ENCODE peak calls at places on chromosome 10, in six cellular contexts. D is tibial artery; I is CD8-positive, alpha-beta T cell; J is upper lobe of left lung; V is psoas muscle; M is stomach. G is an unnamed sample.

GRCh38 chr10:24722676-24723385 is 856 bp downstream of the ARHGAP21 start:
- DNase-seq in V (peak; percentile 80), D (peak; percentile 82), M (peak; percentile 68), I (peak; percentile 21), J (peak; percentile 35), G (peak; percentile 56)

GRCh38 chr10:110529596-110530011 is 31.9 kb downstream of the DUSP5 start:
- DNase-seq in D (no peak), M (no peak), V (no peak), J (no peak), I (peak; percentile 7), G (no peak)

GRCh38 chr10:77899080-77899477 is 27.5 kb downstream of the DLG5 start:
- DNase-seq in I (no peak), M (peak; percentile 86), V (peak; percentile 67), J (peak; percentile 82), D (no peak), G (peak; percentile 65)

GRCh38 chr10:29254123-29255046 is 34.5 kb upstream of the LYZL1 start:
- DNase-seq in I (no peak), M (no peak), V (no peak), J (no peak), D (no peak), G (peak; percentile 22)

GRCh38 chr10:112687647-112688046 is 240.6 kb downstream of the VTI1A start:
- DNase-seq in V (no peak), D (no peak), I (no peak), M (no peak), J (peak; percentile 22), G (peak; percentile 78)

GRCh38 chr10:101513733-101514132 is 74.3 kb downstream of the POLL start:
- DNase-seq in J (no peak), M (no peak), V (no peak), I (no peak), D (no peak), G (no peak)

GRCh38 chr10:72846225-72846624 is 47.3 kb upstream of the OIT3 start:
- DNase-seq in V (no peak), D (no peak), I (no peak), M (no peak), J (no peak), G (peak; percentile 47)

GRCh38 chr10:115572740-115573455 is 479.7 kb downstream of the ATRNL1 start:
- DNase-seq in D (no peak), I (no peak), J (no peak), V (no peak), M (no peak), G (no peak)

GRCh38 chr10:34768972-34769330 is 46.1 kb downstream of the PARD3 start:
- DNase-seq in V (no peak), M (no peak), J (no peak), I (no peak), D (no peak), G (no peak)
- H3K4me1 ChIP-seq in V (peaks cover 72% of the 10 kb centered on the region), M (peaks cover 79% of the 10 kb centered on the region), J (peaks cover 26% of the 10 kb centered on the region), I (no peaks in the 10 kb centered on the region), D (peaks cover 7% of the 10 kb centered on the region), G (no peaks in the 10 kb centered on the region)

GRCh38 chr10:96687317-96688012 is 32.8 kb downstream of the PIK3AP1 start:
- DNase-seq in M (no peak), V (no peak), J (no peak), I (no peak), D (no peak), G (no peak)
- H3K4me1 ChIP-seq in M (no peaks in the 10 kb centered on the region), V (no peaks in the 10 kb centered on the region), J (peaks cover 10% of the 10 kb centered on the region), I (no peaks in the 10 kb centered on the region), D (no peaks in the 10 kb centered on the region), G (no peaks in the 10 kb centered on the region)

DNA sequence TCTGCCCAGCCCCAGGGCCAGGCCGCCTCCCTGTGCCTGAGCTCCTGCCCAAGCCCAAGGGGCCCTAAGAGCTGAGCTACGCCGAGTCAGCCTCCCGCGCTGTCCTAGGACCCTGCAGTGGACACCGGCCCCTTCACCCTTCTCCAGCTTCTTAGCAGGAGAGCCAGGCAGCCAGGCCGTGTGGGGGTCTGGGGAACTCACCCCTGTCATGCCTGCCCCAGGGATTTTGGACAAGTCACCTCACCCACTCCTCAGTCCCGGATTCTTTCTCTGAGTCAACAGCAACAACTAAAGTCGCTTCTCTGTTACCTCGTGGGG is 79.3 kb downstream of the MKI67 start:
- DNase-seq in I (no peak), V (no peak), J (no peak), D (no peak), M (no peak), G (no peak)
- H3K4me1 ChIP-seq in I (peaks cover 42% of the 10 kb centered on the region), V (no peaks in the 10 kb centered on the region), J (peaks cover 44% of the 10 kb centered on the region), D (no peaks in the 10 kb centered on the region), M (peaks cover 23% of the 10 kb centered on the region), G (no peaks in the 10 kb centered on the region)

GRCh38 chr10:132537713-132538020 is at the start of gene INPP5A:
- DNase-seq in M (no peak), V (no peak), D (no peak), J (no peak), I (no peak), G (no peak)

GRCh38 chr10:132539431-132539839 is 1.8 kb downstream of the INPP5A start:
- DNase-seq in V (peak; percentile 81), I (no peak), D (peak; percentile 93), J (peak; percentile 68), M (peak; percentile 76), G (peak; percentile 20)

GRCh38 chr10:132539894-132540293 is 2.3 kb downstream of the INPP5A start:
- DNase-seq in J (no peak), M (no peak), V (no peak), D (peak; percentile 32), I (no peak), G (peak; percentile 82)

GRCh38 chr10:132538031-132538789 is 623 bp downstream of the INPP5A start:
- DNase-seq in J (peak; percentile 22), V (peak; percentile 67), M (peak; percentile 26), I (no peak), D (peak; percentile 68), G (no peak)

DNA sequence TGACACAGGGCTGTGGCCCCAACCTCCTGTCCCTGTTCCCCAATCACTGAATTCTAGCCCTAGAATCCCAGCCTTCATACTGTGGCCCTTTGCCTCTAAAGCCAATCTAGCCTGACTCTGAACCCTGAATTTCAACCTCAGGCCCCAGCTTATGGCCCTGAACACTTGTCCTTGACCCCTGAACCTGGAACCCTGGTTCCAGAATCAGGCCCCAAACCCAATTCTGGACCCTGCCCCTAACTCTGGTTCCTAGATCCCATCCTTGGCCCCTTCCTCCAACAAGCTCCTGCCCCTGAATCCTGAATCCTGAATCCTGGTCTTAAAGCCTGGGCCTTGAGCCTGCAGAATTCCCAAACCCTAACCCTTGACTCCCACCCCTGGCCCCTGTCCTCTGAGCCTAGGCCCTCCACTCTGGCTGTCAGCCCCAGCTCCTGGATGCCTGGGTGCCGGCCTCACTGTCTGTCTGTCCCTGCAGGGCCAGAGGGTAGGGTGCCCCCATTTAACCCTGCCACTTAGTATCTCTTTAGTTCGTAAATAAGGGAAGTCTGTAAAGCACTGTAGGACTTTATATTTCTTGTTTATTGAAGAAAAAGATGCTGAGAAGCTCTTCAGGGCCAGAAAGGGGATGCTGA is 1.3 kb downstream of the INPP5A start:
- DNase-seq in D (peak; percentile 64), V (peak; percentile 48), I (no peak), J (no peak), M (no peak), G (no peak)
- H3K4me1 ChIP-seq in D (peaks cover 51% of the 10 kb centered on the region), V (peaks cover 59% of the 10 kb centered on the region), I (peaks cover 57% of the 10 kb centered on the region), J (peaks cover 69% of the 10 kb centered on the region), M (peaks cover 70% of the 10 kb centered on the region), G (peaks cover 19% of the 10 kb centered on the region)

DNA sequence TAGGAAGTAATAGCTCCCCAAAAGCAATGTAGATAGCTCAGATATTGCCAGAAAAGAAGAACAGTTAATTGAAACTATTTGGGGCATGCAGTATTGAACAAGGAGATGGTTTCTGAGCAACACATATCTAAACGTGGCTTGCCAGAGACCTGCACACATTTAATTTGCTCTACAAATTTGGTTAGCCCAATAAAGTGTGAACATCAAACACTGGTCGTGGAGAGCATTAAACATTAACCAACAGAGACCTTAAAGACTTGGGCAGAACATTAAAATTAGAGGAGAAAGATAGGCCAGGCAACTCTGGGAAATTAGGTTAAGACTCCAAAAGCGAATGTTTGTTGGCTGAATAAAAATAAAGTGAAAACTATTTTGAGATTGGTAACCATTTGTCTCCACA is 61.6 kb upstream of the ARID5B start:
- DNase-seq in V (no peak), M (no peak), I (no peak), D (no peak), J (no peak), G (no peak)
- H3K4me1 ChIP-seq in V (peaks cover 29% of the 10 kb centered on the region), M (peaks cover 71% of the 10 kb centered on the region), I (no peaks in the 10 kb centered on the region), D (peaks cover 27% of the 10 kb centered on the region), J (peaks cover 27% of the 10 kb centered on the region), G (peaks cover 13% of the 10 kb centered on the region)

GRCh38 chr10:30494558-30494957 is 60.6 kb downstream of the MAP3K8 start:
- DNase-seq in I (no peak), D (no peak), M (no peak), V (no peak), J (no peak), G (no peak)
- H3K4me1 ChIP-seq in I (peaks cover 48% of the 10 kb centered on the region), D (no peaks in the 10 kb centered on the region), M (peaks cover 5% of the 10 kb centered on the region), V (no peaks in the 10 kb centered on the region), J (peaks cover 39% of the 10 kb centered on the region), G (peaks cover 5% of the 10 kb centered on the region)

G was measured in fibroblast of lung.